ENCODE peak calls at places on chromosome 3, in four cellular contexts. One of them, this sample, is unnamed.

GRCh38 chr3:82281205-82281604 is 519.8 kb upstream of the GBE1 start:
- DNase-seq in pancreas: no peak
- DNase-seq in adrenal gland: no peak
- DNase-seq in heart left ventricle: no peak
- DNase-seq in this sample: no peak

GRCh38 chr3:167887096-167887495 is 151.6 kb downstream of the SERPINI1 start:
- DNase-seq in pancreas: no peak
- DNase-seq in adrenal gland: no peak
- DNase-seq in heart left ventricle: no peak
- DNase-seq in this sample: no peak

GRCh38 chr3:164515256-164515655 is 563.0 kb downstream of the SI start:
- DNase-seq in pancreas: no peak
- DNase-seq in adrenal gland: no peak
- DNase-seq in heart left ventricle: peak; percentile 37
- DNase-seq in this sample: no peak

GRCh38 chr3:87145553-87145952 is 81.6 kb upstream of the CHMP2B start:
- DNase-seq in pancreas: no peak
- DNase-seq in adrenal gland: no peak
- DNase-seq in heart left ventricle: no peak
- DNase-seq in this sample: no peak

GRCh38 chr3:170414202-170414663 is 4.4 kb upstream of the CLDN11 start:
- DNase-seq in pancreas: no peak
- DNase-seq in adrenal gland: peak; percentile 40
- DNase-seq in heart left ventricle: no peak
- DNase-seq in this sample: no peak

GRCh38 chr3:156553705-156554356 is 1.1 kb downstream of the SSR3 start:
- DNase-seq in pancreas: peak; percentile 33
- DNase-seq in adrenal gland: no peak
- DNase-seq in heart left ventricle: no peak
- DNase-seq in this sample: no peak

GRCh38 chr3:39232859-39233258 is 40.5 kb upstream of the XIRP1 start:
- DNase-seq in pancreas: no peak
- DNase-seq in adrenal gland: no peak
- DNase-seq in heart left ventricle: no peak
- DNase-seq in this sample: no peak

GRCh38 chr3:110650752-110651151 is 420.9 kb upstream of the NECTIN3 start:
- DNase-seq in pancreas: no peak
- DNase-seq in adrenal gland: no peak
- DNase-seq in heart left ventricle: no peak
- DNase-seq in this sample: no peak

GRCh38 chr3:183845608-183846288 is 20.4 kb upstream of the MAP6D1 start:
- DNase-seq in pancreas: no peak
- DNase-seq in adrenal gland: no peak
- DNase-seq in heart left ventricle: no peak
- DNase-seq in this sample: no peak

GRCh38 chr3:8780279-8780678 is 10.9 kb upstream of the OXTR start:
- DNase-seq in pancreas: no peak
- DNase-seq in adrenal gland: no peak
- DNase-seq in heart left ventricle: no peak
- DNase-seq in this sample: no peak

GRCh38 chr3:192422998-192423349 is 304.4 kb downstream of the FGF12 start:
- DNase-seq in pancreas: no peak
- DNase-seq in adrenal gland: no peak
- DNase-seq in heart left ventricle: no peak
- DNase-seq in this sample: no peak

GRCh38 chr3:16982439-16982838 is 97.7 kb downstream of the PLCL2 start:
- DNase-seq in pancreas: no peak
- DNase-seq in adrenal gland: no peak
- DNase-seq in heart left ventricle: no peak
- DNase-seq in this sample: no peak

GRCh38 chr3:99410789-99411311 is 227.5 kb upstream of the COL8A1 start:
- DNase-seq in pancreas: no peak
- DNase-seq in adrenal gland: no peak
- DNase-seq in heart left ventricle: no peak
- DNase-seq in this sample: no peak

GRCh38 chr3:119930286-119930685 is 148.4 kb downstream of the NR1I2 start:
- DNase-seq in pancreas: no peak
- DNase-seq in adrenal gland: no peak
- DNase-seq in heart left ventricle: no peak
- DNase-seq in this sample: no peak

GRCh38 chr3:129259612-129260477 is 10.4 kb downstream of the COPG1 start:
- DNase-seq in pancreas: no peak
- DNase-seq in adrenal gland: no peak
- DNase-seq in heart left ventricle: no peak
- DNase-seq in this sample: no peak

GRCh38 chr3:116614795-116615362 is 94.7 kb upstream of the TUSC7 start:
- DNase-seq in pancreas: no peak
- DNase-seq in adrenal gland: no peak
- DNase-seq in heart left ventricle: no peak
- DNase-seq in this sample: no peak

GRCh38 chr3:138325990-138326389 is 3.7 kb downstream of the NME9 start:
- DNase-seq in pancreas: no peak
- DNase-seq in adrenal gland: no peak
- DNase-seq in heart left ventricle: no peak
- DNase-seq in this sample: no peak

GRCh38 chr3:126056123-126056522 is 27.8 kb downstream of the SLC41A3 start:
- DNase-seq in pancreas: no peak
- DNase-seq in adrenal gland: no peak
- DNase-seq in heart left ventricle: no peak
- DNase-seq in this sample: no peak

GRCh38 chr3:179945569-179945968 is 91.2 kb downstream of the PEX5L start:
- DNase-seq in pancreas: no peak
- DNase-seq in adrenal gland: no peak
- DNase-seq in heart left ventricle: no peak
- DNase-seq in this sample: no peak

GRCh38 chr3:52533623-52534280 is at the start of gene NT5DC2:
- DNase-seq in pancreas: peak; percentile 53
- DNase-seq in adrenal gland: peak; percentile 59
- DNase-seq in heart left ventricle: peak; percentile 89
- DNase-seq in this sample: peak; percentile 87

GRCh38 chr3:11604139-11604895 is 39.4 kb downstream of the VGLL4 start:
- DNase-seq in pancreas: no peak
- DNase-seq in adrenal gland: no peak
- DNase-seq in heart left ventricle: no peak
- DNase-seq in this sample: no peak

GRCh38 chr3:157082305-157082981 is 77.5 kb downstream of the CCNL1 start:
- DNase-seq in pancreas: no peak
- DNase-seq in adrenal gland: no peak
- DNase-seq in heart left ventricle: no peak
- DNase-seq in this sample: no peak

GRCh38 chr3:102238362-102238761 is 196.5 kb upstream of the ZPLD1 start:
- DNase-seq in pancreas: no peak
- DNase-seq in adrenal gland: no peak
- DNase-seq in heart left ventricle: no peak
- DNase-seq in this sample: no peak

GRCh38 chr3:180619723-180620122 is 17.8 kb downstream of the TTC14 start:
- DNase-seq in pancreas: no peak
- DNase-seq in adrenal gland: no peak
- DNase-seq in heart left ventricle: no peak
- DNase-seq in this sample: no peak

GRCh38 chr3:129161860-129162271 is 1.0 kb upstream of the ISY1 start:
- DNase-seq in pancreas: no peak
- DNase-seq in adrenal gland: peak; percentile 40
- DNase-seq in heart left ventricle: no peak
- DNase-seq in this sample: no peak

GRCh38 chr3:30551927-30552326 is 54.5 kb upstream of the TGFBR2 start:
- DNase-seq in pancreas: no peak
- DNase-seq in adrenal gland: no peak
- DNase-seq in heart left ventricle: no peak
- DNase-seq in this sample: no peak

GRCh38 chr3:159208080-159208479 is 406.2 kb downstream of the MFSD1 start:
- DNase-seq in pancreas: no peak
- DNase-seq in adrenal gland: no peak
- DNase-seq in heart left ventricle: no peak
- DNase-seq in this sample: peak; percentile 21

GRCh38 chr3:13114811-13115615 is 41.8 kb upstream of the IQSEC1 start:
- DNase-seq in pancreas: no peak
- DNase-seq in adrenal gland: peak; percentile 51
- DNase-seq in heart left ventricle: no peak
- DNase-seq in this sample: peak; percentile 68

GRCh38 chr3:51371943-51372557 is 13.0 kb upstream of the MANF start:
- DNase-seq in pancreas: peak; percentile 32
- DNase-seq in adrenal gland: peak; percentile 61
- DNase-seq in heart left ventricle: no peak
- DNase-seq in this sample: no peak

GRCh38 chr3:188964957-188965356 is 206.8 kb upstream of the TPRG1 start:
- DNase-seq in pancreas: no peak
- DNase-seq in adrenal gland: no peak
- DNase-seq in heart left ventricle: no peak
- DNase-seq in this sample: no peak

GRCh38 chr3:196489747-196490146 is 13.8 kb downstream of the RNF168 start:
- DNase-seq in pancreas: no peak
- DNase-seq in adrenal gland: no peak
- DNase-seq in heart left ventricle: no peak
- DNase-seq in this sample: no peak

GRCh38 chr3:31581660-31582059 is 48.9 kb downstream of the STT3B start:
- DNase-seq in pancreas: no peak
- DNase-seq in adrenal gland: no peak
- DNase-seq in heart left ventricle: no peak
- DNase-seq in this sample: no peak

GRCh38 chr3:151316267-151316991 is at the start of gene GPR87:
- DNase-seq in pancreas: no peak
- DNase-seq in adrenal gland: no peak
- DNase-seq in heart left ventricle: no peak
- DNase-seq in this sample: no peak

GRCh38 chr3:41117398-41117870 is 81.9 kb upstream of the CTNNB1 start:
- DNase-seq in pancreas: peak; percentile 25
- DNase-seq in adrenal gland: peak; percentile 88
- DNase-seq in heart left ventricle: peak; percentile 95
- DNase-seq in this sample: peak; percentile 98

GRCh38 chr3:52167240-52167639 is 13.0 kb upstream of the POC1A start:
- DNase-seq in pancreas: no peak
- DNase-seq in adrenal gland: no peak
- DNase-seq in heart left ventricle: no peak
- DNase-seq in this sample: no peak

GRCh38 chr3:134039161-134039862 is 9.6 kb upstream of the SLCO2A1 start:
- DNase-seq in pancreas: no peak
- DNase-seq in adrenal gland: no peak
- DNase-seq in heart left ventricle: peak; percentile 64
- DNase-seq in this sample: no peak
- TF ChIP-seq CTCF in pancreas: no peak
- TF ChIP-seq CTCF in adrenal gland: no peak
- TF ChIP-seq CTCF in heart left ventricle: peak; percentile 17
- TF ChIP-seq CTCF in this sample: peak; percentile 21

GRCh38 chr3:185760550-185760949 is 64.3 kb downstream of the IGF2BP2 start:
- DNase-seq in pancreas: no peak
- DNase-seq in adrenal gland: no peak
- DNase-seq in heart left ventricle: no peak
- DNase-seq in this sample: no peak

GRCh38 chr3:185766645-185767323 is 58.1 kb downstream of the IGF2BP2 start:
- DNase-seq in pancreas: no peak
- DNase-seq in adrenal gland: no peak
- DNase-seq in heart left ventricle: no peak
- DNase-seq in this sample: no peak

GRCh38 chr3:185767324-185767688 is 57.5 kb downstream of the IGF2BP2 start:
- DNase-seq in pancreas: no peak
- DNase-seq in adrenal gland: no peak
- DNase-seq in heart left ventricle: no peak
- DNase-seq in this sample: no peak

GRCh38 chr3:185763347-185764010 is 61.4 kb downstream of the IGF2BP2 start:
- DNase-seq in pancreas: no peak
- DNase-seq in adrenal gland: no peak
- DNase-seq in heart left ventricle: no peak
- DNase-seq in this sample: no peak

DNA sequence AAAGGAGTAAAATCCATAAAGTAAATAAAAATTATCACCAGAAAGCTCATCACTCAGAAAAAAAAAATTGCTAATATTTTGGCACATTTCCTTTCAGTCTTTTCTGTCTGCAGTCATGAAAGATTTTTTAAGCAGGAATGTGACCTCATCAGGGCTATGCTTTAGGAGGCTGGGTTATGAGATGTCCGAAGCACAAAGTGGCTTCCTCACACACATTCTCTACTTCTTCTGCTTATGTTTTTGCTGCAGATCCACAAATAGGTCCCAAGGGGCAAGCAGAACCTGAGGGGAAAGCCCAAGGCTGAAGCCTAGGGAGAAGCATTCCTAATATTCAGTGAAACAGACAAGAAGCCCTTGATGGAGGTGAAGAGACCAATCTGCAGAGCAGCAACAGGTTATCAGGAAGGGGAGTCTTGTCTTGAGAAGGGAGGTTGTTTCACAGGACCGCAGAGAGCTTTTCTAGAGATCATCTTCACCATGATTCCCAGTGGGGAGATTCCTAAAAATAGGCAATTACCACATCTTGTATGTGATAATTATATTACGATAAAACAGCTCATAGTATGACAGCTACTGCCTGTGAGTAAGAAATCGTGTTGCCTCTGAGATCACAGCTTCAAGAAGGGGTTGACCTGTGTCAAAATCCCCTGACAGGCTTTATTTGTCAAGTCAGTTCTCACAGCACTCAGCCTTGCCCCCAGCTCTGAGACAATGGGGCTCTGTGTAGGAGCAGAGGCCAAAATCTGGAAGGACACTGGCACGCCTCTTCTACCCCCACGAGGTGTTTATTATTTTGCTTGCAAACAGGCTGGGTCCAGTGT is 60.5 kb downstream of the IGF2BP2 start:
- DNase-seq in pancreas: no peak
- DNase-seq in adrenal gland: no peak
- DNase-seq in heart left ventricle: no peak
- DNase-seq in this sample: no peak
- H3K4me1 ChIP-seq in pancreas: no peaks in the 10 kb centered on the region
- H3K4me1 ChIP-seq in adrenal gland: peaks cover 25% of the 10 kb centered on the region
- H3K4me1 ChIP-seq in heart left ventricle: peaks cover 27% of the 10 kb centered on the region
- H3K4me1 ChIP-seq in this sample: no peaks in the 10 kb centered on the region

DNA sequence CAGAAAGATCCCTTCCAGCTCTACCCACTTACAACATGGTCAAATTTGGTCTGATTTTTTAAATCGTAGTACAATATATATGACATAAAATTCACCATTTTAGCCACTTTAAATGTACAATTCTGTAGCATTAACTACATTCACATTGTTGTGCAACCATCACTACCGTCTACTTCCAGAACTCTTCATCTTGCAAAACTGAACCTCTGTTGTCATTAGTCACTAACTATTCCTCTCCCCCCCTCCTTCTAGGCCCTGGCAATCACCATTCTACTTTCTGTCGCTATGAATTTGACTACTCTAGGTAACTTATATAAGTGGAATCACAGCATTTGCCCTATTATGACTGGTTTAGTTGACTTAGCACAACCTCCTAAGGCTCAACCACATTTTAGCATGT is 35.7 kb upstream of the CCR2 start:
- DNase-seq in pancreas: no peak
- DNase-seq in adrenal gland: no peak
- DNase-seq in heart left ventricle: no peak
- DNase-seq in this sample: no peak
- H3K27me3 ChIP-seq in pancreas: no peaks in the 10 kb centered on the region
- H3K27me3 ChIP-seq in adrenal gland: no peaks in the 10 kb centered on the region
- H3K27me3 ChIP-seq in heart left ventricle: no peaks in the 10 kb centered on the region
- H3K27me3 ChIP-seq in this sample: no peaks in the 10 kb centered on the region

DNA sequence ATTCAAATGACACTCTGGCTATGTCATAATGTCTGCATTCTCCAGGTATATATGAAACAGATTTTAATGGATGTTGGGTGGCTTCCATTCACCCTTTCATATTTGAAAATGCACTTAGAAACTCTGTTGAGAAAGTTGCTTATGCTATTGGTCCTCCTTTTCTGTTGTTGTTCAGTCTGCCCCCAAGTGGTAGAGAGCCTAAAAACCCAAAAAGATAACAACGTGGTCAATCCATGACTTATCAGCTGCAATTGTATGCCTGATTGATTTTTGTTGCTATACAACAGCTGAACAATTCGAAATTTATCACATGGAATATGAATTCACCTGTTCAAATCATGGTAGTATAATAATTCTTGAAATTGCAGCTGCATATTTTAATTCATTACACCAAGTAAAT is 279.8 kb downstream of the ROBO2 start:
- DNase-seq in pancreas: no peak
- DNase-seq in adrenal gland: no peak
- DNase-seq in heart left ventricle: no peak
- DNase-seq in this sample: no peak
- TF ChIP-seq CTCF in pancreas: no peak
- TF ChIP-seq CTCF in adrenal gland: no peak
- TF ChIP-seq CTCF in heart left ventricle: no peak
- TF ChIP-seq CTCF in this sample: no peak

This sample was measured in left lung.